ENCODE peak calls at places on chromosomes 16 and 17, in six cellular contexts. One of them, this sample, is unnamed.

GRCh38 chr16:15667091-15667742 is 17.2 kb downstream of the NDE1 start:
- DNase-seq in ovary: peak; percentile 3
- DNase-seq in transverse colon: no peak
- DNase-seq in uterus: no peak
- DNase-seq in spleen: peak; percentile 13
- DNase-seq in H1: no peak
- DNase-seq in this sample: no peak

GRCh38 chr17:44155488-44155887 is 13.8 kb downstream of the HROB start:
- DNase-seq in H1: no peak
- DNase-seq in ovary: no peak
- DNase-seq in uterus: no peak
- DNase-seq in transverse colon: no peak
- DNase-seq in spleen: no peak
- DNase-seq in this sample: no peak

GRCh38 chr17:76072149-76072858 is at the start of gene SRP68:
- DNase-seq in spleen: peak; percentile 98
- DNase-seq in ovary: peak; percentile 85
- DNase-seq in transverse colon: peak; percentile 93
- DNase-seq in H1: peak; percentile 91
- DNase-seq in uterus: peak; percentile 88
- DNase-seq in this sample: no peak

GRCh38 chr16:15509593-15510520 is 75.5 kb downstream of the BMERB1 start:
- DNase-seq in ovary: no peak
- DNase-seq in transverse colon: no peak
- DNase-seq in spleen: no peak
- DNase-seq in uterus: no peak
- DNase-seq in H1: peak; percentile 52
- DNase-seq in this sample: no peak

GRCh38 chr17:35973333-35974260 is 7.7 kb downstream of the CCL16 start:
- DNase-seq in H1: no peak
- DNase-seq in spleen: no peak
- DNase-seq in ovary: no peak
- DNase-seq in uterus: no peak
- DNase-seq in transverse colon: no peak
- DNase-seq in this sample: no peak

GRCh38 chr16:19071811-19072777 is 4.7 kb downstream of the COQ7 start:
- DNase-seq in uterus: no peak
- DNase-seq in transverse colon: peak; percentile 77
- DNase-seq in H1: peak; percentile 85
- DNase-seq in ovary: no peak
- DNase-seq in spleen: no peak
- DNase-seq in this sample: no peak

GRCh38 chr17:36877774-36878173 is 59.5 kb upstream of the LHX1 start:
- DNase-seq in spleen: peak; percentile 43
- DNase-seq in transverse colon: no peak
- DNase-seq in ovary: no peak
- DNase-seq in uterus: no peak
- DNase-seq in H1: no peak
- DNase-seq in this sample: no peak

GRCh38 chr16:66523861-66524354 is 26.0 kb downstream of the TK2 start:
- DNase-seq in ovary: no peak
- DNase-seq in spleen: peak; percentile 79
- DNase-seq in uterus: no peak
- DNase-seq in transverse colon: peak; percentile 56
- DNase-seq in H1: no peak
- DNase-seq in this sample: no peak

GRCh38 chr17:77142689-77143088 is 1.9 kb downstream of the SEC14L1 start:
- DNase-seq in H1: no peak
- DNase-seq in spleen: no peak
- DNase-seq in ovary: peak; percentile 3
- DNase-seq in transverse colon: no peak
- DNase-seq in uterus: no peak
- DNase-seq in this sample: no peak

GRCh38 chr17:77140878-77141767 is at the start of gene SEC14L1:
- DNase-seq in ovary: peak; percentile 59
- DNase-seq in uterus: peak; percentile 37
- DNase-seq in transverse colon: peak; percentile 42
- DNase-seq in spleen: peak; percentile 90
- DNase-seq in H1: peak; percentile 69
- DNase-seq in this sample: no peak

GRCh38 chr17:77143306-77143705 is 2.5 kb downstream of the SEC14L1 start:
- DNase-seq in transverse colon: no peak
- DNase-seq in ovary: no peak
- DNase-seq in spleen: no peak
- DNase-seq in H1: no peak
- DNase-seq in uterus: no peak
- DNase-seq in this sample: no peak

GRCh38 chr17:77140166-77140877 is 447 bp upstream of the SEC14L1 start:
- DNase-seq in ovary: peak; percentile 100
- DNase-seq in H1: peak; percentile 99
- DNase-seq in uterus: peak; percentile 99
- DNase-seq in spleen: peak; percentile 100
- DNase-seq in transverse colon: peak; percentile 100
- DNase-seq in this sample: peak; percentile 98

DNA sequence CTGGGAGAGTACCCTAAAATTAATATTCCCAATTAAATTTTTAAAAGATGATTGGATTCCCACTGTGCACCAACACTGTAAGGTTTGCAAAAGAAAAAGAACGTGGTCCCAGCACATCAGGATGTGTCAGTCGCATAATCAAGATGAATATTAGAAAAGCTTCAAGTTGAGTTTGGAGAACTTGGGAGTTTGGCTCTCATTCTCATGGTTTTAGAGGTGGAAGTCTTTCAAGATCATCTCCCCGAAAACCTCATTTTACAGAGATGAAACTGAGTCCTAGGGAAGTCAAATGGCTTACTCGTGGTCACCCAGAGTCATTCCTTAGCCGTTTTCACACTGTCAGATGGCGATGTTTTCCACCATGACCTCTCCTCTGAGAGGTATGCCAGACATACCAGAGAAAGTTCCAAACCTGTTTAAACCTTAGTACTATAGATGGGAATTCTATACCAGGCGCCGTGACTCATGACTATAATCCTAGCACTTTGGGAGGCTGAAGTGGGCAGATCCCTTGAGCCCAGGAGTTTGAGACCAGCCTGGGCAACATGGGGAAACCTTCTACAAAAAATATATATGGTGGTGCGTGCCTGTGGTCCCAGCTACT is 1.2 kb downstream of the SEC14L1 start:
- DNase-seq in H1: no peak
- DNase-seq in transverse colon: no peak
- DNase-seq in uterus: no peak
- DNase-seq in spleen: no peak
- DNase-seq in ovary: peak; percentile 13
- DNase-seq in this sample: no peak
- TF ChIP-seq POLR2A in H1: no peak
- TF ChIP-seq POLR2A in transverse colon: no peak
- TF ChIP-seq POLR2A in uterus: no peak
- TF ChIP-seq POLR2A in spleen: no peak
- TF ChIP-seq POLR2A in ovary: no peak
- TF ChIP-seq POLR2A in this sample: no peak

GRCh38 chr17:32287804-32288511 is 22.3 kb downstream of the RHBDL3 start:
- DNase-seq in uterus: no peak
- DNase-seq in ovary: no peak
- DNase-seq in H1: no peak
- DNase-seq in transverse colon: no peak
- DNase-seq in spleen: no peak
- DNase-seq in this sample: no peak

GRCh38 chr17:32288600-32288999 is 23.0 kb downstream of the RHBDL3 start:
- DNase-seq in ovary: no peak
- DNase-seq in transverse colon: no peak
- DNase-seq in H1: no peak
- DNase-seq in spleen: no peak
- DNase-seq in uterus: no peak
- DNase-seq in this sample: no peak

GRCh38 chr17:32285286-32285685 is 19.7 kb downstream of the RHBDL3 start:
- DNase-seq in uterus: no peak
- DNase-seq in spleen: no peak
- DNase-seq in H1: no peak
- DNase-seq in transverse colon: no peak
- DNase-seq in ovary: no peak
- DNase-seq in this sample: no peak

GRCh38 chr17:32285770-32286517 is 20.3 kb downstream of the RHBDL3 start:
- DNase-seq in ovary: no peak
- DNase-seq in H1: no peak
- DNase-seq in transverse colon: no peak
- DNase-seq in uterus: no peak
- DNase-seq in spleen: no peak
- DNase-seq in this sample: no peak

GRCh38 chr17:32286518-32286900 is 20.9 kb downstream of the RHBDL3 start:
- DNase-seq in H1: no peak
- DNase-seq in spleen: no peak
- DNase-seq in transverse colon: no peak
- DNase-seq in ovary: no peak
- DNase-seq in uterus: no peak
- DNase-seq in this sample: no peak
- H3K4me1 ChIP-seq in H1: peaks cover 32% of the 10 kb centered on the region
- H3K4me1 ChIP-seq in spleen: peaks cover 9% of the 10 kb centered on the region
- H3K4me1 ChIP-seq in transverse colon: no peaks in the 10 kb centered on the region
- H3K4me1 ChIP-seq in ovary: no peaks in the 10 kb centered on the region
- H3K4me1 ChIP-seq in uterus: no peaks in the 10 kb centered on the region
- H3K4me1 ChIP-seq in this sample: no peaks in the 10 kb centered on the region

DNA sequence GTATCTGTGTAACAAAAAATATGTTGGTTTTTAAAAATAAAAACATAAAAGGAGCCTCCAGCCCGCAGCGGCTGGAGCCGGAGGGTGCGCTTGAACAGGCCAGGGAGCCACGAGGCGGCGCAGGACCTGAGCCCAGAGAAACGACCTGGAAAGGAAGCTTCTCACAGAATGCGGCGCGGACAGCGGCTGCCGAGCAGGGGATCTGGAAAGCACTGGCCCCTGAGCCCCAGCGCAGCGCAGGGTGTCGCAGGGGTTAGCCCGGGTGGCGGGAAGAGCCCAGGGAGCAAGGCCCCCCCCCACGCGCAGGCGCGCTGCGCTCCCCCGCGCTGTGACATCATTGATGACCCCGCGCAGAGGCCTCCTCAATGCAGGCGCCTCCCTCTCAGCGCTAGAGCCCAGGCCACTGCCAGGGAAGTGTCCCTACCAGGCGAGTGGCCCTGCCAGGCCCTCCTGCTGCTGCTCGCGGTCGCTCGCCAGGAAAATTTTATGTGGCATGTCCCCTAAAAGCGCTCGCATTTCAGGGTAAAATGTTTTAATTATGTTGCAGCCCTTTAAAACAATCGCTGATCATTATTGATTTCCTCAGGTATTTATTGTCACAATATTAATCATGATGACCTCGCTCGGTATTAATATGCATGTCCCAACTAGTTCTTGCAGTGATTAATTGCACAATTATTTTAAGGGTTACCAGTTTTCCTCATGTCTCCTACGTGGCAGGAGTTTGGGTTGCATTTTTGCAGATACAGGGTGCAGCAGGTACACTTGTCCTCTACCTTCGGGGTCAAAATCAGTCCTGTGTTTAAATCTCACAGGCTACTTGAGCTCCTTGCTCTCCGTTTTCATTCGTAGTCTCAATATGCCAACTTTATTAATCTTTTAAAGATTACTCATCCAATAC is 134.2 kb downstream of the USP22 start:
- DNase-seq in H1: peak; percentile 86
- DNase-seq in transverse colon: peak; percentile 88
- DNase-seq in uterus: peak; percentile 92
- DNase-seq in spleen: peak; percentile 94
- DNase-seq in ovary: peak; percentile 89
- DNase-seq in this sample: peak; percentile 88
- TF ChIP-seq POLR2A in H1: no peak
- TF ChIP-seq POLR2A in transverse colon: peak; percentile 40
- TF ChIP-seq POLR2A in uterus: peak; percentile 71
- TF ChIP-seq POLR2A in spleen: no peak
- TF ChIP-seq POLR2A in ovary: peak; percentile 41
- TF ChIP-seq POLR2A in this sample: no peak

GRCh38 chr16:82364690-82365089 is 194.7 kb upstream of the MPHOSPH6 start:
- DNase-seq in H1: no peak
- DNase-seq in transverse colon: no peak
- DNase-seq in ovary: no peak
- DNase-seq in spleen: no peak
- DNase-seq in uterus: no peak
- DNase-seq in this sample: no peak

GRCh38 chr16:82366462-82366861 is 196.4 kb upstream of the MPHOSPH6 start:
- DNase-seq in transverse colon: no peak
- DNase-seq in ovary: no peak
- DNase-seq in spleen: no peak
- DNase-seq in uterus: no peak
- DNase-seq in H1: no peak
- DNase-seq in this sample: no peak

GRCh38 chr16:82361885-82362284 is 191.9 kb upstream of the MPHOSPH6 start:
- DNase-seq in ovary: no peak
- DNase-seq in transverse colon: no peak
- DNase-seq in uterus: no peak
- DNase-seq in spleen: no peak
- DNase-seq in H1: no peak
- DNase-seq in this sample: peak; percentile 58

GRCh38 chr16:82360024-82360783 is 190.2 kb upstream of the MPHOSPH6 start:
- DNase-seq in transverse colon: no peak
- DNase-seq in uterus: no peak
- DNase-seq in ovary: no peak
- DNase-seq in spleen: no peak
- DNase-seq in H1: no peak
- DNase-seq in this sample: peak; percentile 54

GRCh38 chr16:82363026-82363816 is 193.2 kb upstream of the MPHOSPH6 start:
- DNase-seq in ovary: no peak
- DNase-seq in H1: no peak
- DNase-seq in uterus: no peak
- DNase-seq in spleen: no peak
- DNase-seq in transverse colon: no peak
- DNase-seq in this sample: no peak
- H3K4me1 ChIP-seq in ovary: no peaks in the 10 kb centered on the region
- H3K4me1 ChIP-seq in H1: no peaks in the 10 kb centered on the region
- H3K4me1 ChIP-seq in uterus: no peaks in the 10 kb centered on the region
- H3K4me1 ChIP-seq in spleen: no peaks in the 10 kb centered on the region
- H3K4me1 ChIP-seq in transverse colon: no peaks in the 10 kb centered on the region
- H3K4me1 ChIP-seq in this sample: no peaks in the 10 kb centered on the region